ENCODE peak calls at places on chromosomes 16 and 17, in four cellular contexts. N, G, P and S are unnamed samples.

GRCh38 chr17:44272321-44272951 is 4.5 kb upstream of the SLC4A1 start:
- DNase-seq in G (no peak), P (no peak), N (no peak), S (no peak)

GRCh38 chr17:13765701-13766100 is 164.0 kb upstream of the HS3ST3A1 start:
- DNase-seq in N (no peak), P (no peak), G (no peak), S (no peak)

GRCh38 chr17:45429338-45430005 is 3.2 kb downstream of the ARHGAP27 start:
- DNase-seq in N (peak; percentile 44), G (no peak), P (no peak), S (no peak)

GRCh38 chr16:28977703-28978641 is 3.4 kb downstream of the SPNS1 start:
- DNase-seq in P (peak; percentile 46), G (no peak), N (peak; percentile 25), S (no peak)

GRCh38 chr16:4038448-4038847 is 77.8 kb downstream of the ADCY9 start:
- DNase-seq in P (no peak), N (no peak), G (no peak), S (no peak)

GRCh38 chr17:17126131-17127110 is 79.7 kb downstream of the PLD6 start:
- DNase-seq in P (no peak), G (no peak), N (no peak), S (no peak)

GRCh38 chr17:58413684-58414083 is 3.6 kb downstream of the RNF43 start:
- DNase-seq in P (no peak), G (no peak), N (no peak), S (no peak)

GRCh38 chr16:87012954-87013938 is 303.9 kb downstream of the C16orf95 start:
- DNase-seq in P (no peak), N (no peak), G (no peak), S (no peak)

GRCh38 chr16:84460406-84461028 is 43.9 kb downstream of the MEAK7 start:
- DNase-seq in G (peak; percentile 37), N (no peak), P (no peak), S (no peak)

GRCh38 chr16:70391881-70392481 is 45.3 kb downstream of the DDX19A start:
- DNase-seq in P (no peak), N (no peak), G (no peak), S (no peak)

GRCh38 chr16:81088836-81089235 is 7.4 kb downstream of the GCSH start:
- DNase-seq in P (no peak), G (no peak), N (no peak), S (no peak)

GRCh38 chr16:75502916-75503605 is 7.8 kb upstream of the CHST6 start:
- DNase-seq in N (no peak), G (no peak), P (no peak), S (no peak)

GRCh38 chr16:27273670-27274522 is 5.3 kb upstream of the NSMCE1 start:
- DNase-seq in P (peak; percentile 84), N (no peak), G (no peak), S (no peak)

GRCh38 chr17:15981208-15981607 is 18.3 kb downstream of the ZSWIM7 start:
- DNase-seq in G (no peak), P (peak; percentile 10), N (no peak), S (no peak)

GRCh38 chr17:55710829-55711496 is 11.7 kb downstream of the TMEM100 start:
- DNase-seq in N (peak; percentile 14), G (no peak), P (no peak), S (no peak)

GRCh38 chr17:15977894-15978293 is 21.6 kb downstream of the ZSWIM7 start:
- DNase-seq in P (no peak), N (no peak), G (no peak), S (no peak)

GRCh38 chr16:86772671-86773338 is 194.5 kb downstream of the FOXL1 start:
- DNase-seq in P (no peak), G (no peak), N (no peak), S (no peak)

GRCh38 chr17:51189628-51190027 is 23.4 kb downstream of the NME2 start:
- DNase-seq in G (no peak), N (no peak), P (no peak), S (no peak)

GRCh38 chr16:87070657-87071056 is 246.5 kb downstream of the C16orf95 start:
- DNase-seq in G (no peak), P (no peak), N (no peak), S (no peak)

DNA sequence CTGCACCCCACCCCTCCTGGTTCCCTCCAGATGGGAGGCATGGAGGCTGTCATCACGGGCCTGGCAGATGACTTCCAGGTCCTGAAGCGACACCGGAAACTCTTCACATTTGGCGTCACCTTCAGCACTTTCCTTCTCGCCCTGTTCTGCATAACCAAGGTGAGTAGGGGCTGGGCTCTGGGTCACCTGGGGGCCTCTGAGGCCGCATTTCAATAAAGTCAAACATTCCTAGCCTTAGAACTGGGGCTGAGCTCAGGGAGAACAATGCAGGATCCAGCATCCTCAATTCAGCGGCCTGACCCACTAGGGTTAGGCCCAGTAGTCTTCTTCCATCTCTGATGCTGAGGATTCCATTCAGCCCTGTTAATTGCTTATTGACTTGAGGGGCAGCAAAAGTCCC is 42.1 kb downstream of the SLC6A2 start:
- DNase-seq in G (no peak), P (no peak), N (no peak), S (no peak)
- H3K36me3 ChIP-seq in G (no peaks in the 10 kb centered on the region), P (no peaks in the 10 kb centered on the region), N (no peaks in the 10 kb centered on the region), S (no peaks in the 10 kb centered on the region)

GRCh38 chr17:40597168-40598020 is 32.1 kb upstream of the CCR7 start:
- DNase-seq in G (no peak), P (no peak), N (no peak), S (no peak)
- H3K4me1 ChIP-seq in G (no peaks in the 10 kb centered on the region), P (peaks cover 44% of the 10 kb centered on the region), N (no peaks in the 10 kb centered on the region), S (peaks cover 16% of the 10 kb centered on the region)

GRCh38 chr17:63289931-63290330 is 156.2 kb downstream of the CYB561 start:
- DNase-seq in G (no peak), N (no peak), P (no peak), S (no peak)
- H3K36me3 ChIP-seq in G (no peaks in the 10 kb centered on the region), N (no peaks in the 10 kb centered on the region), P (no peaks in the 10 kb centered on the region), S (no peaks in the 10 kb centered on the region)

DNA sequence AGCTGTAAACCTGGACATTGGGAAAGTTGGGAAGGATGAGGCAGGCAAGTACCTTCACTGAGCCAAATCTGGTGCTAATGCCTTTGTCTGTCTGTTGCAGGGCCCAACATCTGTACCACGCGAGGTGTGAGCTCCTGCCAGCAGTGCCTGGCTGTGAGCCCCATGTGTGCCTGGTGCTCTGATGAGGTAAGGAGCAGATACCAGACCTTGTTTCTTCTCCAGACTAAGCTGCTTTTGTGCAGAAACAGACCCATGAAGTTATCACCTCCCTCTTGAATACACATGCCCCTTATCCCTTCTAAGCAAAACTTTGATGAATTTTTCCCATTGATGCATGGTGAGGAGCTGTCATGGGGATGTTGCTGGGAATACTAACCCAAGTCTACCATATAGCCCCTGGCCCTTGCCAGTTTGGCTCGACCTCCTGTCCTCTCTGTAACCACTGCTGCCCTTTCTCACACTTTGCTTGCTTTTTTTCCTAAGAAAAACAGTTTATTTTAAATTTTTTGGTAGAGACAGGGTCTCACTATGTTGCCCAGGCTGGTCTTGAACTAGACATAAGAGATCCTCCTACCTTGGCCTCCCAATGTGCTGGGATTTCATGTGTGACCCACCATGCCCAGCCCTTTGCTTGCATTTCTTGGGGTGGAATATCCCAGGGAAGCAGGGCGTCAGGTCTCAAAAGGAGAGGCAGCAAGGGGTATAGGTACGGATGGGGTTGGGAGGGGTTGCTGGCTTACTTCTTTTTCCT is 20.9 kb downstream of the ITGB3 start:
- DNase-seq in G (no peak), N (no peak), P (no peak), S (no peak)
- H3K4me1 ChIP-seq in G (peaks cover 5% of the 10 kb centered on the region), N (peaks cover 25% of the 10 kb centered on the region), P (peaks cover 30% of the 10 kb centered on the region), S (peaks cover 54% of the 10 kb centered on the region)